ENCODE peak calls at places on chromosomes 3 and 15, in four cellular contexts. One of them, this sample, is unnamed. For H3K27me3, the result is how much of the 10 kb centered on the place peaks cover.

GRCh38 chr3:70771426-70772147 is 459.1 kb upstream of the MDFIC2 start:
- DNase-seq in CD4-positive, CD25-positive, alpha-beta regulatory T cell: no peak
- DNase-seq in DND-41: no peak
- DNase-seq in endothelial cell of umbilical vein: peak
- DNase-seq in this sample: no peak

GRCh38 chr3:186108106-186108940 is 566 bp downstream of the ETV5 start:
- DNase-seq in DND-41: peak
- DNase-seq in endothelial cell of umbilical vein: peak
- DNase-seq in CD4-positive, CD25-positive, alpha-beta regulatory T cell: peak
- DNase-seq in this sample: peak

GRCh38 chr3:50587806-50588758 is 18.8 kb downstream of the HEMK1 start:
- DNase-seq in DND-41: peak
- DNase-seq in endothelial cell of umbilical vein: no peak
- DNase-seq in CD4-positive, CD25-positive, alpha-beta regulatory T cell: no peak
- DNase-seq in this sample: peak

GRCh38 chr15:58562135-58562534 is 130.3 kb downstream of the LIPC start:
- DNase-seq in DND-41: no peak
- DNase-seq in endothelial cell of umbilical vein: no peak
- DNase-seq in CD4-positive, CD25-positive, alpha-beta regulatory T cell: no peak
- DNase-seq in this sample: no peak

GRCh38 chr15:78103406-78104118 is 11.2 kb downstream of the SH2D7 start:
- DNase-seq in CD4-positive, CD25-positive, alpha-beta regulatory T cell: peak
- DNase-seq in DND-41: peak
- DNase-seq in endothelial cell of umbilical vein: no peak
- DNase-seq in this sample: peak

GRCh38 chr3:159765025-159765859 is 223.4 kb upstream of the IL12A start:
- DNase-seq in CD4-positive, CD25-positive, alpha-beta regulatory T cell: no peak
- DNase-seq in DND-41: no peak
- DNase-seq in endothelial cell of umbilical vein: peak
- DNase-seq in this sample: no peak

GRCh38 chr15:101709466-101709865 is 14.8 kb downstream of the TARS3 start:
- DNase-seq in endothelial cell of umbilical vein: no peak
- DNase-seq in DND-41: no peak
- DNase-seq in CD4-positive, CD25-positive, alpha-beta regulatory T cell: no peak
- DNase-seq in this sample: no peak

GRCh38 chr3:86702381-86702958 is 288.5 kb downstream of the VGLL3 start:
- DNase-seq in endothelial cell of umbilical vein: peak
- DNase-seq in CD4-positive, CD25-positive, alpha-beta regulatory T cell: no peak
- DNase-seq in DND-41: no peak
- DNase-seq in this sample: no peak

GRCh38 chr3:159884661-159885402 is 103.8 kb upstream of the IL12A start:
- DNase-seq in endothelial cell of umbilical vein: peak
- DNase-seq in CD4-positive, CD25-positive, alpha-beta regulatory T cell: peak
- DNase-seq in DND-41: no peak
- DNase-seq in this sample: no peak

GRCh38 chr3:27685474-27685873 is 36.6 kb downstream of the EOMES start:
- DNase-seq in CD4-positive, CD25-positive, alpha-beta regulatory T cell: no peak
- DNase-seq in DND-41: no peak
- DNase-seq in endothelial cell of umbilical vein: no peak
- DNase-seq in this sample: no peak

GRCh38 chr15:65757256-65757655 is 34.8 kb downstream of the DENND4A start:
- DNase-seq in DND-41: no peak
- DNase-seq in CD4-positive, CD25-positive, alpha-beta regulatory T cell: no peak
- DNase-seq in endothelial cell of umbilical vein: no peak
- DNase-seq in this sample: no peak

GRCh38 chr3:69819283-69819682 is 80.0 kb downstream of the MITF start:
- DNase-seq in DND-41: no peak
- DNase-seq in CD4-positive, CD25-positive, alpha-beta regulatory T cell: no peak
- DNase-seq in endothelial cell of umbilical vein: no peak
- DNase-seq in this sample: no peak

GRCh38 chr3:194270627-194271458 is 80.3 kb downstream of the CPN2 start:
- DNase-seq in CD4-positive, CD25-positive, alpha-beta regulatory T cell: no peak
- DNase-seq in DND-41: no peak
- DNase-seq in endothelial cell of umbilical vein: peak
- DNase-seq in this sample: no peak

GRCh38 chr3:102415553-102415952 is 19.3 kb upstream of the ZPLD1 start:
- DNase-seq in endothelial cell of umbilical vein: no peak
- DNase-seq in CD4-positive, CD25-positive, alpha-beta regulatory T cell: no peak
- DNase-seq in DND-41: no peak
- DNase-seq in this sample: no peak

GRCh38 chr3:130829575-130829947 is 64.3 kb upstream of the ATP2C1 start:
- DNase-seq in DND-41: no peak
- DNase-seq in endothelial cell of umbilical vein: no peak
- DNase-seq in CD4-positive, CD25-positive, alpha-beta regulatory T cell: no peak
- DNase-seq in this sample: no peak

GRCh38 chr3:98705694-98706093 is 57.4 kb upstream of the ST3GAL6 start:
- DNase-seq in DND-41: no peak
- DNase-seq in CD4-positive, CD25-positive, alpha-beta regulatory T cell: no peak
- DNase-seq in endothelial cell of umbilical vein: no peak
- DNase-seq in this sample: no peak

GRCh38 chr3:188842628-188843027 is 329.1 kb upstream of the TPRG1 start:
- DNase-seq in CD4-positive, CD25-positive, alpha-beta regulatory T cell: no peak
- DNase-seq in DND-41: no peak
- DNase-seq in endothelial cell of umbilical vein: no peak
- DNase-seq in this sample: no peak

GRCh38 chr3:72087420-72087819 is 302.5 kb upstream of the PROK2 start:
- DNase-seq in CD4-positive, CD25-positive, alpha-beta regulatory T cell: no peak
- DNase-seq in endothelial cell of umbilical vein: no peak
- DNase-seq in DND-41: no peak
- DNase-seq in this sample: no peak

GRCh38 chr15:70314652-70315051 is 216.9 kb upstream of the TLE3 start:
- DNase-seq in CD4-positive, CD25-positive, alpha-beta regulatory T cell: no peak
- DNase-seq in endothelial cell of umbilical vein: no peak
- DNase-seq in DND-41: no peak
- DNase-seq in this sample: no peak

GRCh38 chr3:197881601-197882000 is 68.4 kb upstream of the RPL35A start:
- DNase-seq in DND-41: no peak
- DNase-seq in endothelial cell of umbilical vein: no peak
- DNase-seq in CD4-positive, CD25-positive, alpha-beta regulatory T cell: no peak
- DNase-seq in this sample: no peak

GRCh38 chr3:47250309-47251060 is 32.1 kb downstream of the KIF9 start:
- DNase-seq in CD4-positive, CD25-positive, alpha-beta regulatory T cell: no peak
- DNase-seq in endothelial cell of umbilical vein: peak
- DNase-seq in DND-41: no peak
- DNase-seq in this sample: no peak

GRCh38 chr3:134378384-134378783 is 4.1 kb upstream of the AMOTL2 start:
- DNase-seq in CD4-positive, CD25-positive, alpha-beta regulatory T cell: no peak
- DNase-seq in endothelial cell of umbilical vein: peak
- DNase-seq in DND-41: peak
- DNase-seq in this sample: peak

GRCh38 chr3:136919799-136920580 is 37.8 kb upstream of the IL20RB start:
- DNase-seq in DND-41: no peak
- DNase-seq in endothelial cell of umbilical vein: peak
- DNase-seq in CD4-positive, CD25-positive, alpha-beta regulatory T cell: peak
- DNase-seq in this sample: no peak

GRCh38 chr3:46114324-46114988 is 87.2 kb upstream of the XCR1 start:
- DNase-seq in endothelial cell of umbilical vein: no peak
- DNase-seq in DND-41: no peak
- DNase-seq in CD4-positive, CD25-positive, alpha-beta regulatory T cell: no peak
- DNase-seq in this sample: no peak

GRCh38 chr3:27607370-27607769 is 114.8 kb downstream of the EOMES start:
- DNase-seq in endothelial cell of umbilical vein: peak
- DNase-seq in CD4-positive, CD25-positive, alpha-beta regulatory T cell: no peak
- DNase-seq in DND-41: no peak
- DNase-seq in this sample: no peak

GRCh38 chr3:32815812-32816438 is 1.9 kb upstream of the TRIM71 start:
- DNase-seq in CD4-positive, CD25-positive, alpha-beta regulatory T cell: no peak
- DNase-seq in endothelial cell of umbilical vein: no peak
- DNase-seq in DND-41: no peak
- DNase-seq in this sample: no peak
- H3K27me3 ChIP-seq in CD4-positive, CD25-positive, alpha-beta regulatory T cell: under half
- H3K27me3 ChIP-seq in endothelial cell of umbilical vein: half or more
- H3K27me3 ChIP-seq in DND-41: under half
- H3K27me3 ChIP-seq in this sample: under half

DNA sequence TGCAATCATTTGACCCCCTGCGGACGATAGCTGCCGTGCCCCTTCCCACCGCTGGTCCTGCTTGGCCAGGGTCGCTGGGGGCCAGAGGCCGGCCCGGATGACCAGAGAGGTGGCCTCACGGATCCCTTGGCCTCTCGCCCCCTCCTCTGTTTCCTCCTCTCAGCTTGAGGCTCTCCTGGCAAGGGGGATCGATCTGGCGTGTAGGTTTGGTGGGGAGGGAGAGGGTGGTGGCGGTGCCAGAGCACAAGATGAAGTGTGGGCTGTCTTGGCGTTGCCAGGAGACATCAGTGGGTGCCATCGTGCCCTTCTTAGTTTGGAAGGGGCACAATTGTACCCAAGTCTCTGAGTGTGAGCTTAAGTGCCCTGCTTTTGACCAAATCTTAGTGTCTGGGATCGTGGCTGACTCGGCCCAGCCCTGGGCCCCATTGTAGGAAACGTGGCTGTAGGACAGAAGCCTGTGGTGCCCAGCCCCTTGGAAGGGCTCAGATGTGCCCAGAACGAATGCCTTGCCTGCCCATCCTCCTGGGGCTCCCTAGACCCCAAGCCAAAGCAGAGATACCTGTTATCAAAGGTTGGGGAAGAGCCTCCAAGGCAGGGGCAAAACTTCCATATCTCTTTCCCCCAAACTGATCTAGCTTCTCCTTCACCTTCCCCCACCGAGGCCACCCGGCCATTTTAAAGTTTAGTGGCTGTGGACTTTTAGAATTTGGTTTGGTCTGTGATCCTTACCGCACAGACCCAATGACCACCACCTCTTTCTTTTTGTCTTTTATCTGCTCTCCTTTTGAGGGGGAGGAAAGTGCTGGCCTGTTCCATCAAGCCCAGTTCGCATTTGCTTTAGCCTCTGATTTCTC is 14.4 kb downstream of the NR2F2 start:
- DNase-seq in DND-41: no peak
- DNase-seq in endothelial cell of umbilical vein: peak
- DNase-seq in CD4-positive, CD25-positive, alpha-beta regulatory T cell: no peak
- DNase-seq in this sample: no peak
- H3K27me3 ChIP-seq in DND-41: under half
- H3K27me3 ChIP-seq in endothelial cell of umbilical vein: under half
- H3K27me3 ChIP-seq in CD4-positive, CD25-positive, alpha-beta regulatory T cell: under half
- H3K27me3 ChIP-seq in this sample: under half

DNA sequence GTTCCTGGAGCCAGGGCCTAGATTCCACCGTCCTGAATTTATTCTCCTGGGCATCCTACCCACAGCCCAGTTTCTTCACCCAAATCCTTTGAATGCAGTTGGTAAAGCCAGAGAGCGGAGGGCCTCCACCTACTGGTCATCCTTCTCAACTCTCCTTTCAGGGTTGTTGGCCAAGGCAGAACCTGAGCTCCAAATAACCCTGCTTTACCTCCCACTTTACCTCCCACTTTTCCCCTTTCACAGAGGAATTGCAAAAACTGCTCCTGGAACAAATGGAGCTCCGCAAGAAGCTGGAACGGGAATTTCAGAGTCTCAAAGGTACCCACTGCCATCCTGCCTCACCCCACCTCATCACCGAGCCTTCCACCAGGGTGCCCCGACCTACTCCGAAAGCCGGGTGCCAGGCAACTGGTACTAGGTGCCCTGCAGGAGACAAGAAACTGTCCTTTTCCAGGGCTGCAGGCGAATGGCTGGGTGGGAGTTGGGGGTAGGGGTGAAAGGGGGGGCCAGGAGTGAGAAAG is 6.8 kb downstream of the SKOR1 start:
- DNase-seq in DND-41: no peak
- DNase-seq in endothelial cell of umbilical vein: no peak
- DNase-seq in CD4-positive, CD25-positive, alpha-beta regulatory T cell: no peak
- DNase-seq in this sample: no peak
- H3K27me3 ChIP-seq in DND-41: under half
- H3K27me3 ChIP-seq in endothelial cell of umbilical vein: half or more
- H3K27me3 ChIP-seq in CD4-positive, CD25-positive, alpha-beta regulatory T cell: under half
- H3K27me3 ChIP-seq in this sample: half or more

GRCh38 chr3:128453521-128454309 is 13.0 kb downstream of the DNAJB8 start:
- DNase-seq in endothelial cell of umbilical vein: no peak
- DNase-seq in CD4-positive, CD25-positive, alpha-beta regulatory T cell: no peak
- DNase-seq in DND-41: no peak
- DNase-seq in this sample: no peak
- H3K27me3 ChIP-seq in endothelial cell of umbilical vein: under half
- H3K27me3 ChIP-seq in CD4-positive, CD25-positive, alpha-beta regulatory T cell: under half
- H3K27me3 ChIP-seq in DND-41: under half
- H3K27me3 ChIP-seq in this sample: under half

This sample was measured in CD8-positive, alpha-beta T cell.